ENCODE peak calls at places on chromosomes 16 and 17, in nine cellular contexts. V, Y, S, O, Z, G, N, D and P are unnamed samples.

GRCh38 chr17:61002316-61002736 is 324.7 kb downstream of the BCAS3 start:
- DNase-seq in Y (no peak), Z (peak), G (peak), N (peak), O (no peak), S (peak), V (no peak), D (peak), P (peak)

GRCh38 chr17:80790021-80790765 is 201.4 kb upstream of the CHMP6 start:
- DNase-seq in D (no peak), V (no peak), G (peak), N (peak), Y (no peak), S (peak), O (no peak), Z (no peak), P (no peak)

GRCh38 chr17:4947411-4948165 is 742 bp downstream of the PFN1 start:
- DNase-seq in N (peak), O (peak), V (peak), D (no peak), Z (peak), Y (peak), S (peak), G (peak), P (peak)

GRCh38 chr16:57563761-57564160 is 21.3 kb downstream of the ADGRG5 start:
- DNase-seq in S (no peak), O (no peak), D (no peak), V (no peak), Z (no peak), Y (no peak), G (no peak), N (no peak), P (no peak)

GRCh38 chr16:23611936-23612335 is 15.8 kb upstream of the NDUFAB1 start:
- DNase-seq in N (no peak), O (no peak), S (no peak), G (peak), Y (no peak), Z (no peak), D (no peak), V (no peak), P (no peak)

GRCh38 chr16:75114946-75115825 is 1.4 kb downstream of the LDHD start:
- DNase-seq in G (no peak), D (no peak), N (no peak), O (no peak), V (no peak), Y (no peak), S (no peak), Z (no peak), P (no peak)

GRCh38 chr17:263773-264172 is 82.3 kb upstream of the DOC2B start:
- DNase-seq in S (no peak), Z (no peak), O (no peak), D (no peak), V (no peak), G (no peak), Y (no peak), N (no peak), P (no peak)

GRCh38 chr16:22098538-22099255 is 6.4 kb downstream of the VWA3A start:
- DNase-seq in N (peak), D (peak), V (no peak), S (peak), G (peak), Z (peak), Y (no peak), O (no peak), P (peak)

GRCh38 chr17:60169921-60170817 is 20.4 kb downstream of the CA4 start:
- DNase-seq in V (no peak), Z (no peak), D (peak), S (no peak), Y (no peak), N (peak), G (peak), O (no peak), P (peak)

GRCh38 chr17:57312242-57312641 is 55.9 kb downstream of the MSI2 start:
- DNase-seq in D (peak), N (no peak), G (no peak), O (no peak), Y (no peak), S (no peak), Z (no peak), V (no peak), P (no peak)

GRCh38 chr16:89455178-89455577 is 35.2 kb downstream of the ANKRD11 start:
- DNase-seq in N (no peak), Z (no peak), Y (no peak), G (no peak), D (no peak), O (no peak), V (no peak), S (no peak), P (no peak)

GRCh38 chr16:75764154-75764768 is 38.0 kb upstream of the CPHXL start:
- DNase-seq in S (peak), G (peak), D (peak), V (peak), N (peak), Y (peak), Z (peak), O (peak), P (peak)

GRCh38 chr16:24635900-24636610 is 93.4 kb upstream of the TNRC6A start:
- DNase-seq in V (no peak), S (no peak), Z (peak), G (peak), D (no peak), N (peak), O (peak), Y (no peak), P (peak)

GRCh38 chr17:2957631-2958286 is 105.6 kb downstream of the OR1D5 start:
- DNase-seq in Y (no peak), Z (no peak), O (no peak), V (no peak), G (peak), D (no peak), S (no peak), N (peak), P (no peak)

GRCh38 chr17:27947005-27947406 is 53.8 kb upstream of the LYRM9 start:
- DNase-seq in G (no peak), S (no peak), V (no peak), Z (no peak), O (no peak), N (no peak), D (no peak), Y (no peak), P (no peak)

GRCh38 chr17:34993031-34993430 is 12.7 kb downstream of the LIG3 start:
- DNase-seq in Z (no peak), V (no peak), S (no peak), N (no peak), D (peak), Y (no peak), G (peak), O (no peak), P (no peak)

GRCh38 chr17:78360371-78361226 is 722 bp upstream of the SOCS3 start:
- DNase-seq in V (peak), N (peak), Y (peak), G (peak), D (peak), Z (peak), O (peak), S (peak), P (peak)

GRCh38 chr16:3645504-3646347 is 8.8 kb upstream of the DNASE1 start:
- DNase-seq in O (no peak), S (no peak), G (peak), Z (no peak), D (no peak), N (no peak), V (no peak), Y (no peak), P (no peak)

GRCh38 chr16:53457670-53458069 is 23.4 kb downstream of the RBL2 start:
- DNase-seq in Y (peak), N (no peak), O (no peak), G (no peak), D (no peak), Z (no peak), V (peak), S (peak), P (no peak)

GRCh38 chr17:2024572-2025219 is 438 bp downstream of the RTN4RL1 start:
- DNase-seq in D (no peak), V (no peak), N (no peak), O (no peak), S (no peak), Y (no peak), Z (no peak), G (no peak), P (peak)

GRCh38 chr17:77423589-77424451 is 283.1 kb downstream of the SEC14L1 start:
- DNase-seq in O (peak), S (no peak), Y (no peak), Z (no peak), G (peak), D (no peak), V (no peak), N (peak), P (peak)

GRCh38 chr17:63358111-63358839 is 87.8 kb downstream of the CYB561 start:
- DNase-seq in D (no peak), V (no peak), S (no peak), G (peak), N (peak), O (no peak), Z (no peak), Y (no peak), P (peak)

GRCh38 chr17:50096758-50097157 is 1.6 kb downstream of the PDK2 start:
- DNase-seq in V (no peak), D (no peak), O (no peak), Y (no peak), S (no peak), G (no peak), Z (no peak), N (no peak), P (no peak)

GRCh38 chr16:67917140-67917851 is 14.4 kb downstream of the CTRL start:
- DNase-seq in S (no peak), Z (no peak), O (peak), Y (no peak), D (no peak), N (no peak), G (peak), V (no peak), P (peak)

GRCh38 chr17:41539071-41539492 is 11.0 kb upstream of the KRT19 start:
- DNase-seq in V (no peak), D (no peak), S (no peak), Z (no peak), N (no peak), G (peak), Y (no peak), O (no peak), P (no peak)

GRCh38 chr16:8634991-8635736 is 13.7 kb downstream of the METTL22 start:
- DNase-seq in G (peak), S (no peak), Y (no peak), O (no peak), Z (peak), V (no peak), D (no peak), N (peak), P (no peak)

GRCh38 chr17:67829331-67829730 is 4.0 kb downstream of the BPTF start:
- DNase-seq in Y (peak), N (no peak), O (no peak), G (no peak), D (no peak), Z (no peak), V (peak), S (peak), P (no peak)

GRCh38 chr17:74843352-74843627 is 16.4 kb downstream of the GRIN2C start:
- DNase-seq in N (no peak), G (no peak), V (no peak), O (no peak), Y (no peak), S (no peak), Z (no peak), D (no peak), P (no peak)

GRCh38 chr17:61386251-61386650 is 13.4 kb upstream of the TBX2 start:
- DNase-seq in N (no peak), G (no peak), D (no peak), V (no peak), Y (no peak), S (no peak), O (no peak), Z (no peak), P (no peak)

GRCh38 chr16:63447121-63447520 is 1410.9 kb upstream of the CDH8 start:
- DNase-seq in N (no peak), Y (no peak), G (no peak), S (no peak), V (no peak), O (no peak), D (no peak), Z (no peak), P (no peak)

GRCh38 chr16:86072328-86073102 is 173.6 kb downstream of the IRF8 start:
- DNase-seq in O (peak), Z (peak), G (peak), S (peak), Y (no peak), D (peak), N (peak), V (peak), P (peak)

GRCh38 chr17:30414486-30414885 is 35.8 kb downstream of the CPD start:
- DNase-seq in N (no peak), G (peak), O (no peak), D (no peak), Y (no peak), S (no peak), V (no peak), Z (no peak), P (peak)